ENCODE peak calls at places on chromosomes 11 and 22, in nine cellular contexts. F, M, N, A, P, R, B, S and Y are unnamed samples. For H3K36me3, the result is how much of the 10 kb centered on the place peaks cover.

GRCh38 chr22:50656122-50657070 is 16.2 kb upstream of the SHANK3 start:
- DNase-seq in M (no peak), P (peak), R (peak), B (peak), F (no peak), N (no peak), A (no peak), S (no peak), Y (no peak)

GRCh38 chr11:17595526-17596309 is 48.7 kb downstream of the OTOG start:
- DNase-seq in B (no peak), N (no peak), A (no peak), S (peak), F (no peak), R (peak), P (no peak), M (peak), Y (no peak)

GRCh38 chr11:125376856-125377255 is 119.2 kb downstream of the FEZ1 start:
- DNase-seq in B (no peak), N (no peak), M (no peak), F (no peak), A (no peak), R (no peak), P (no peak), S (no peak), Y (no peak)

GRCh38 chr11:95068549-95068948 is 1.8 kb downstream of the SRSF8 start:
- DNase-seq in R (peak), S (peak), M (peak), F (peak), B (peak), P (peak), A (peak), N (peak), Y (peak)

GRCh38 chr11:109034341-109034696 is 369.4 kb downstream of the DDX10 start:
- DNase-seq in F (no peak), N (peak), A (no peak), P (no peak), R (no peak), M (no peak), S (no peak), B (peak), Y (no peak)

GRCh38 chr11:76339217-76339616 is 41.7 kb downstream of the THAP12 start:
- DNase-seq in M (peak), B (no peak), A (no peak), F (no peak), S (peak), P (no peak), N (no peak), R (peak), Y (no peak)

GRCh38 chr11:45105233-45105992 is 41.0 kb upstream of the PRDM11 start:
- DNase-seq in R (peak), M (peak), P (peak), A (peak), F (peak), N (peak), S (peak), B (peak), Y (peak)

GRCh38 chr22:31055322-31056159 is 25.6 kb upstream of the SMTN start:
- DNase-seq in M (peak), F (no peak), B (peak), N (peak), A (no peak), R (peak), S (peak), P (peak), Y (no peak)

GRCh38 chr11:24373516-24373915 is 123.3 kb upstream of the LUZP2 start:
- DNase-seq in M (no peak), A (no peak), N (no peak), B (peak), R (no peak), S (no peak), F (no peak), P (no peak), Y (no peak)

GRCh38 chr11:62645934-62646824 is at the start of gene GANAB:
- DNase-seq in R (peak), F (peak), M (peak), P (peak), N (peak), B (peak), S (peak), A (peak), Y (peak)

GRCh38 chr11:706439-706956 is 467 bp downstream of the EPS8L2 start:
- DNase-seq in F (no peak), A (no peak), S (peak), N (no peak), P (peak), B (peak), M (no peak), R (peak), Y (no peak)

GRCh38 chr22:26314656-26315055 is 114.4 kb upstream of the ASPHD2 start:
- DNase-seq in B (no peak), R (no peak), S (no peak), F (no peak), N (no peak), M (no peak), P (no peak), A (no peak), Y (no peak)

GRCh38 chr11:35102267-35102666 is 36.7 kb upstream of the CD44 start:
- DNase-seq in A (no peak), N (no peak), B (no peak), R (no peak), F (no peak), S (no peak), M (no peak), P (no peak), Y (no peak)

GRCh38 chr22:25553131-25553530 is 11.3 kb upstream of the GRK3 start:
- DNase-seq in S (no peak), N (no peak), F (no peak), B (no peak), P (no peak), M (no peak), A (no peak), R (no peak), Y (no peak)

GRCh38 chr11:120060512-120060911 is 77.4 kb downstream of the TRIM29 start:
- DNase-seq in M (no peak), B (no peak), S (no peak), R (no peak), P (no peak), F (no peak), A (no peak), N (no peak), Y (no peak)

GRCh38 chr11:114594703-114595102 is 883 bp downstream of the NXPE4 start:
- DNase-seq in F (no peak), N (no peak), A (no peak), S (no peak), B (no peak), R (no peak), M (no peak), P (no peak), Y (no peak)

GRCh38 chr22:35725521-35725920 is 7.8 kb downstream of the APOL5 start:
- DNase-seq in N (no peak), P (no peak), B (no peak), A (no peak), M (no peak), S (no peak), F (no peak), R (no peak), Y (no peak)

GRCh38 chr22:42489000-42489399 is 30.6 kb downstream of the RRP7A start:
- DNase-seq in P (no peak), R (no peak), S (no peak), F (no peak), A (no peak), M (no peak), B (no peak), N (no peak), Y (no peak)

GRCh38 chr11:35173011-35173511 is 34.1 kb downstream of the CD44 start:
- DNase-seq in B (peak), R (peak), F (peak), S (no peak), A (no peak), M (no peak), P (peak), N (no peak), Y (peak)

GRCh38 chr22:27474112-27474571 is 327.4 kb downstream of the MN1 start:
- DNase-seq in S (no peak), P (no peak), A (no peak), F (no peak), R (no peak), N (peak), B (no peak), M (no peak), Y (no peak)

GRCh38 chr11:26976389-26976788 is 17.5 kb upstream of the FIBIN start:
- DNase-seq in P (peak), F (no peak), S (no peak), M (no peak), A (no peak), N (peak), R (no peak), B (peak), Y (no peak)

GRCh38 chr11:130209128-130209932 is 49.7 kb downstream of the ST14 start:
- DNase-seq in R (peak), P (no peak), M (peak), B (no peak), F (no peak), A (no peak), S (peak), N (no peak), Y (no peak)

GRCh38 chr22:28506207-28506606 is 173.4 kb downstream of the TTC28 start:
- DNase-seq in S (no peak), P (no peak), R (no peak), B (no peak), F (no peak), N (no peak), A (no peak), M (no peak), Y (no peak)

GRCh38 chr11:78094250-78094649 is 14.6 kb upstream of the NDUFC2 start:
- DNase-seq in P (no peak), S (no peak), F (no peak), M (no peak), R (no peak), B (no peak), N (no peak), A (no peak), Y (no peak)

GRCh38 chr11:20013346-20014066 is 146.8 kb downstream of the DBX1 start:
- DNase-seq in B (peak), P (no peak), N (no peak), S (no peak), R (no peak), F (no peak), M (no peak), A (no peak), Y (no peak)

DNA sequence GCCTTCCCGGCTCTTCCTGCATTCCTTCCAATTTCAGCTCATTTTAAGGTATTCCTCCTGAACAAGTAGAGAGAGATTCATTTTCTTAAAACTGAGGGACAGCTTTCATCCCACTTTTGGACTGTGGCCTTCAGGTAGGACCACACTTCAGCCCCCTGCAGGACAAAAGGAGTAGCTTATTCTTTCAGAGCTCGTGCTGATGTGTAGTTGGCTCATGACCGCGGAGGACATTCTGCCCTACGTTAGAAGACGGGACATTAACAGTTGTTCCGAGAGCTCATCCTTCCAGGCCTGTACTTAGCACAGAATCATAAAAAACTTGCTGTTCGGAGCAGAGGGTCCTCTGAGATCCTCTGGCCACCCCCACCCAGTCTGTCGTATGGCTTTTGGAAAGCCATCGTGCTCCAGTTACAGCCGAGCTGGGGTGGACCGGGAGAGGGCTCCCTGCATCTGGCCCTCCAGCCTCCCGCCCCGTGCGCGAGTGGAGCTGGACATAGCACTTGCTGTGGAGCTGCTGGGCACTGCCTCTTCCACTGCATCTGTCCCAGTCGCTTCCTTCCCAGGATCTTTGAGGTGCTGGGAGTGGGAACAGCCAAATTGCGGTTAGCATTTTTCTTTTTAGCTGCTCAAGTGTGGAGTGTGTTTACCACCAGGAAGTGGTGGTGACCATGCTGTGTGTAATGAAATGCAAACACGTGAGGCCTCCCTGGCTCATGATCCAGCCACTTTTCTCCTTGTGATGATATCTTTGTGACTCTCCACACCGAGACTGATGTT is 250.3 kb downstream of the TBC1D22A start:
- DNase-seq in F (no peak), M (no peak), B (peak), N (peak), S (no peak), A (no peak), R (peak), P (peak), Y (no peak)
- H3K4me3 ChIP-seq in F (no peak), M (no peak), B (no peak), N (no peak), S (no peak), A (no peak), R (no peak), P (no peak), Y (no peak)

GRCh38 chr11:100730266-100730665 is 43.2 kb downstream of the ARHGAP42 start:
- DNase-seq in A (no peak), R (no peak), S (no peak), N (no peak), B (peak), M (no peak), P (peak), F (no peak), Y (no peak)

GRCh38 chr11:100727410-100727809 is 40.3 kb downstream of the ARHGAP42 start:
- DNase-seq in P (no peak), F (no peak), N (peak), B (no peak), A (no peak), R (no peak), M (no peak), S (no peak), Y (no peak)

GRCh38 chr11:100731471-100731870 is 44.4 kb downstream of the ARHGAP42 start:
- DNase-seq in M (no peak), R (no peak), N (no peak), A (no peak), S (no peak), B (no peak), F (no peak), P (no peak), Y (no peak)

GRCh38 chr11:100726709-100727108 is 39.6 kb downstream of the ARHGAP42 start:
- DNase-seq in A (no peak), B (no peak), M (no peak), S (no peak), N (no peak), P (no peak), F (no peak), R (no peak), Y (no peak)
- H3K36me3 ChIP-seq in A (under half), B (under half), M (under half), S (under half), N (under half), P (under half), F (under half), R (under half), Y (under half)

GRCh38 chr22:39129081-39129480 is 23.4 kb downstream of the CBX7 start:
- DNase-seq in M (no peak), F (no peak), P (no peak), B (no peak), S (no peak), R (no peak), A (no peak), N (no peak), Y (no peak)

GRCh38 chr22:39130152-39130704 is 22.3 kb downstream of the CBX7 start:
- DNase-seq in R (no peak), F (no peak), B (no peak), M (no peak), S (no peak), N (no peak), A (no peak), P (no peak), Y (no peak)

GRCh38 chr22:39128508-39128907 is 24.0 kb downstream of the CBX7 start:
- DNase-seq in A (no peak), B (no peak), R (no peak), F (peak), M (no peak), P (no peak), N (no peak), S (no peak), Y (no peak)

GRCh38 chr22:39130892-39131855 is 21.3 kb downstream of the CBX7 start:
- DNase-seq in S (peak), A (no peak), P (no peak), F (no peak), M (no peak), R (no peak), N (no peak), B (peak), Y (no peak)

GRCh38 chr22:39129746-39130145 is 22.7 kb downstream of the CBX7 start:
- DNase-seq in B (no peak), N (no peak), M (no peak), S (no peak), F (no peak), R (no peak), P (no peak), A (no peak), Y (no peak)
- TF ChIP-seq CTCF in B (no peak), N (no peak), M (no peak), S (no peak), F (no peak), R (no peak), P (no peak), A (no peak), Y (no peak)

DNA sequence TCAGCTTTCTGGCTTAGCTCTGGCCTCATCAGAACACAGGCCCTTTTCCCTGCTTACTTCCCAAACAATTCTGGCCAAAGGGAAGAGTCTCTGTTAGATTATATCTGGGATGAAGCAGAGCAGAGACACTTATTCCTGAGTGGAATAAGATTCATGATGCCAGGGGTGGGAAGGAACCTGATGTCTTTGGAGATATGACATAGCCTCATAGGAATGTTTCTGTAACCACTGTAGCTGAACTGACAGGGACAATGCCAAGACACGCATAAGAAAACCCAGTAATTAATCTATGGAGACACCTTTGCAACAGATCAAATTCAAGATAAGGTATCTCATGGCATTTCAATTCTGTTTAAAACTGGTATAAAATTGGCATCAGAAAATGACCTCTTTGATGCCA is 177.1 kb upstream of the RAG2 start:
- DNase-seq in B (no peak), A (no peak), P (no peak), R (no peak), N (no peak), S (no peak), M (no peak), F (no peak), Y (no peak)
- H3K4me3 ChIP-seq in B (no peak), A (no peak), P (no peak), R (no peak), N (no peak), S (no peak), M (no peak), F (no peak), Y (no peak)

DNA sequence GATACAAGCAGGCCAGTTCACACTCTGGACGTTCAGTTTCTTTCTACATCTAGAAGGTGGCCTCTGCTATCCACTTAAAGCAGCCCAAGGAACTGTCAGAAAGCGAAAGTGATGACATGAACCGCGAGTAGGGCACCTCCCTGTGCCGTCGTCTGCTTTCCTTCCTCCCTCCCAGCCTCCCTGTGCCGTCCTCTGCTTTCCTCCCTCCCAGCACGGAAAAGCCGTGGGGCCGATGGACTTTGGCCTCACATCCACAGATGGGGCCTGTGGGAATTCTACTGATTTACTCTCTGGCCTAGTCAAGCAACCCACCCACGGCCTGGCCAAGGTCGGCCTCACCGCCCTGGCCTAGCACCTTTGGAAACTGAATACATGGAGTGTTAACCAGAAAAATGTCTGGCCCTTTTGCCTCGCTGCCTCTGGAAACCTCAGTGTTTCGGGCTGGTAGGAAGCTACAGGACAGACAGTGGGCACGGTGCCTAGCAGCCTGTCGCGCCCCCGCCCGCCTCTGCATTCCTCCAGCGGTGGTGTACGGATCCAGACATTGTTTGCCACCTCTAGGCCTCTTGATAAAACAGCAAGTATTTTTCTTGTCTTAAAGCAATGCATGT is 14.2 kb downstream of the PEX26 start:
- DNase-seq in S (no peak), A (no peak), P (peak), F (peak), M (peak), R (no peak), N (no peak), B (peak), Y (peak)
- H3K36me3 ChIP-seq in S (under half), A (under half), P (under half), F (under half), M (under half), R (under half), N (under half), B (under half), Y (under half)

DNA sequence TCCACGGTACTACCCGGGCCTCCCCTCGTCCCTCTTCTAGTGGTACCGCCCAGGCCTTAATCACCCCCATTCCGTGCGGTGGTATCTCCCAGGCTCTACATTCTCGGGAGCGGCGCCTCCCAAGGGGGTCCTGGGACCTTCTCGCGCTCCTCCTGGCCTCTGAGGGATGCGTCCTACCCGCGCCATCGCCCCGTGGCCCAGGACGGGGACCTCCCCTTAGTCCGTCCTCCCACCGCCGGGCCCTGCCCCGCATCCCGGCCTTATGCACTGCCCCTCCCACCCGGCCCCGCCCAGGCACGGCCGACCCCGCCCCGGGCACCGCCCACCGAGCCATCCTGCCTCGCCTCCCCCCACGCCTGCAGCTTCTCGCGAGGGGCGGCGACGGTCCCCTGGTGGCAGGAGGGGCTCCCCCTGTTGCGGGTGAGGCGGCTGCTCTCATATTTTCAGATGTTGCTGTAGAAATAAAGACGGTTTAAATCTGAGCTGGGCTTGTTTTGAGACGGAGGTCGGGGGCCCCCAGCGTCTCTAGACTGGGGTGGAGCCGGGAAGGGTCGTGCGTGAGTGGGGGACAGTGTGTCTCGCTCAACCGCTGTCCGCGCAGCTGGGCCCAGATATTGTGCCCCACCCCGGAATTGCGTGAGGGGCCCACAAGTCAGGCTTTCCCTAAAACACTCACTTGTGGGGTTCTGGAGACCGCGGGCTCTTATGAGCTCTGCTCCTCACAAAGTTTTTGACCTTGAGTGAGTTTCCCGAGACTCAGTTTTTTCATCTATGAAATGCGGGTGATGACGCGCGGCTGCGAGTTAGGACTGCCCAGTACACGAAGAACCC is 845 bp upstream of the RAB1B start:
- DNase-seq in B (peak), S (peak), F (peak), P (peak), N (peak), A (peak), M (peak), R (peak), Y (peak)
- TF ChIP-seq CTCF in B (peak), S (peak), F (no peak), P (no peak), N (peak), A (no peak), M (peak), R (peak), Y (no peak)

GRCh38 chr11:118180300-118180703 is 3.9 kb upstream of the SCN2B start:
- DNase-seq in M (peak), R (no peak), B (no peak), P (peak), S (peak), A (peak), F (no peak), N (no peak), Y (no peak)

GRCh38 chr11:118174006-118174567 is 2.4 kb downstream of the SCN2B start:
- DNase-seq in N (no peak), R (no peak), F (no peak), B (no peak), A (no peak), M (no peak), S (no peak), P (no peak), Y (no peak)

GRCh38 chr11:118175031-118175531 is 1.4 kb downstream of the SCN2B start:
- DNase-seq in N (no peak), P (peak), A (no peak), M (no peak), F (no peak), R (no peak), B (peak), S (no peak), Y (no peak)

GRCh38 chr11:118175600-118176399 is 639 bp downstream of the SCN2B start:
- DNase-seq in A (no peak), B (no peak), F (no peak), P (no peak), N (no peak), S (no peak), M (no peak), R (no peak), Y (no peak)

GRCh38 chr11:118176400-118177134 is at the start of gene SCN2B:
- DNase-seq in P (peak), M (no peak), N (no peak), B (peak), S (no peak), A (no peak), R (no peak), F (no peak), Y (no peak)
- H3K4me3 ChIP-seq in P (no peak), M (no peak), N (no peak), B (peak), S (no peak), A (no peak), R (peak), F (no peak), Y (no peak)